ENCODE peak calls at places on chromosomes 5 and 9, in four cellular contexts. I is astrocyte of the hippocampus, Q is AG08395, E is endothelial cell. Z is an unnamed sample.
A peak's percentile ranks its signal among the peaks of the same experiment; 100 is the strongest.

GRCh38 chr5:160175438-160176218 is 53.7 kb upstream of the FABP6 start:
- DNase-seq in I (peak; percentile 77), Q (no peak), E (no peak), Z (peak; percentile 67)

GRCh38 chr5:173326501-173326960 is 1.7 kb downstream of the STC2 start:
- DNase-seq in I (peak; percentile 91), Q (peak; percentile 87), E (no peak), Z (no peak)

GRCh38 chr5:172178301-172179031 is 9.6 kb downstream of the STK10 start:
- DNase-seq in I (no peak), Q (no peak), E (no peak), Z (no peak)

GRCh38 chr5:645421-645820 is 33.3 kb downstream of the CEP72 start:
- DNase-seq in I (no peak), Q (no peak), E (no peak), Z (no peak)

GRCh38 chr9:82882133-82882532 is 180.8 kb downstream of the RASEF start:
- DNase-seq in I (peak; percentile 20), Q (peak; percentile 3), E (no peak), Z (no peak)

GRCh38 chr9:88990721-88991065 is 575 bp upstream of the S1PR3 start:
- DNase-seq in I (peak; percentile 32), Q (no peak), E (peak; percentile 56), Z (no peak)

GRCh38 chr5:24381861-24382460 is 262.8 kb downstream of the CDH10 start:
- DNase-seq in I (peak; percentile 15), Q (no peak), E (no peak), Z (no peak)

GRCh38 chr5:4905674-4906528 is 234.2 kb upstream of the ADAMTS16 start:
- DNase-seq in I (peak; percentile 19), Q (no peak), E (peak; percentile 14), Z (no peak)

GRCh38 chr9:23779220-23779619 is 46.8 kb downstream of the ELAVL2 start:
- DNase-seq in I (peak; percentile 18), Q (no peak), E (peak; percentile 9), Z (no peak)

GRCh38 chr9:93683331-93684134 is 107.1 kb downstream of the PHF2 start:
- DNase-seq in I (no peak), Q (no peak), E (no peak), Z (peak; percentile 53)

GRCh38 chr5:75138674-75139073 is 86.3 kb upstream of the GCNT4 start:
- DNase-seq in I (no peak), Q (no peak), E (no peak), Z (no peak)

GRCh38 chr5:135313405-135313804 is 85.6 kb downstream of the MACROH2A1 start:
- DNase-seq in I (no peak), Q (no peak), E (no peak), Z (no peak)

GRCh38 chr5:115460476-115460875 is 84.1 kb downstream of the FEM1C start:
- DNase-seq in I (peak; percentile 77), Q (peak; percentile 67), E (no peak), Z (peak; percentile 72)

GRCh38 chr5:74127377-74128338 is 501.7 kb downstream of the ARHGEF28 start:
- DNase-seq in I (peak; percentile 54), Q (peak; percentile 40), E (peak; percentile 69), Z (no peak)

GRCh38 chr5:172399336-172399735 is 55.0 kb downstream of the SH3PXD2B start:
- DNase-seq in I (peak; percentile 73), Q (no peak), E (no peak), Z (no peak)

GRCh38 chr5:164600166-164600715 is 1094.8 kb downstream of the MAT2B start:
- DNase-seq in I (no peak), Q (no peak), E (no peak), Z (no peak)

GRCh38 chr5:131193106-131193505 is 22.4 kb downstream of the LYRM7 start:
- DNase-seq in I (peak; percentile 30), Q (no peak), E (no peak), Z (no peak)

GRCh38 chr5:142087920-142088679 is 20.5 kb upstream of the NDFIP1 start:
- DNase-seq in I (no peak), Q (no peak), E (no peak), Z (no peak)

GRCh38 chr9:121302786-121303185 is 34.8 kb downstream of the GSN start:
- DNase-seq in I (no peak), Q (no peak), E (no peak), Z (no peak)

GRCh38 chr9:37309136-37309535 is 113.4 kb upstream of the GRHPR start:
- DNase-seq in I (no peak), Q (no peak), E (no peak), Z (no peak)

GRCh38 chr5:10556893-10557746 is 6.8 kb upstream of the ANKRD33B start:
- DNase-seq in I (no peak), Q (no peak), E (no peak), Z (no peak)

GRCh38 chr5:51383494-51384081 is 340 bp downstream of the ISL1 start:
- DNase-seq in I (no peak), Q (no peak), E (no peak), Z (no peak)

GRCh38 chr9:18327106-18327505 is 146.8 kb upstream of the ADAMTSL1 start:
- DNase-seq in I (no peak), Q (no peak), E (no peak), Z (no peak)